ENCODE peak calls at places on chromosome 15, in four cellular contexts. B is endothelial cell of umbilical vein, Z is GM12878, R is K562. Q is an unnamed sample.

GRCh38 chr15:80436511-80437307 is 32.5 kb downstream of the ARNT2 start:
- DNase-seq in B (no peak), R (no peak), Z (no peak), Q (peak; percentile 32)

GRCh38 chr15:81410318-81410753 is 36.3 kb upstream of the TMC3 start:
- DNase-seq in Z (no peak), B (peak; percentile 74), R (no peak), Q (peak; percentile 20)

GRCh38 chr15:66389859-66390382 is 3.2 kb downstream of the MAP2K1 start:
- DNase-seq in B (peak; percentile 28), R (no peak), Z (no peak), Q (no peak)

GRCh38 chr15:101541501-101542292 is 52.2 kb upstream of the PCSK6 start:
- DNase-seq in Z (no peak), B (no peak), R (no peak), Q (no peak)

GRCh38 chr15:38612159-38612863 is 47.7 kb upstream of the RASGRP1 start:
- DNase-seq in Z (no peak), R (no peak), B (no peak), Q (no peak)

GRCh38 chr15:34837246-34838016 is 42.1 kb upstream of the ACTC1 start:
- DNase-seq in B (peak; percentile 48), Z (no peak), R (no peak), Q (no peak)

GRCh38 chr15:52784799-52785671 is 5.1 kb downstream of the ONECUT1 start:
- DNase-seq in R (no peak), B (no peak), Z (no peak), Q (peak; percentile 39)

GRCh38 chr15:79025802-79026201 is 64.8 kb downstream of the RASGRF1 start:
- DNase-seq in Z (no peak), R (no peak), B (no peak), Q (no peak)

GRCh38 chr15:77753238-77753873 is 120.6 kb upstream of the LINGO1 start:
- DNase-seq in B (peak; percentile 15), Z (no peak), R (peak; percentile 67), Q (peak; percentile 4)

GRCh38 chr15:78299302-78300102 is at the start of gene SKIC8:
- DNase-seq in B (peak; percentile 95), Z (peak; percentile 71), R (peak; percentile 92), Q (peak; percentile 92)

GRCh38 chr15:70195808-70196304 is 98.1 kb upstream of the TLE3 start:
- DNase-seq in B (no peak), R (peak; percentile 43), Z (no peak), Q (peak; percentile 67)

GRCh38 chr15:90231028-90232017 is 2.4 kb downstream of the CIB1 start:
- DNase-seq in B (no peak), Z (peak; percentile 32), R (no peak), Q (no peak)

GRCh38 chr15:57667171-57667924 is 39.2 kb upstream of the POLR2M start:
- DNase-seq in R (no peak), Z (no peak), B (peak; percentile 67), Q (peak; percentile 16)

GRCh38 chr15:75025102-75025501 is 1.7 kb downstream of the PPCDC start:
- DNase-seq in B (no peak), R (no peak), Z (no peak), Q (no peak)

GRCh38 chr15:58423858-58424608 is 7.8 kb upstream of the LIPC start:
- DNase-seq in Z (no peak), B (no peak), R (no peak), Q (no peak)

GRCh38 chr15:42491540-42492225 is 742 bp upstream of the ZNF106 start:
- DNase-seq in Z (no peak), R (no peak), B (no peak), Q (peak; percentile 27)

GRCh38 chr15:44458429-44458828 is 31.0 kb downstream of the CTDSPL2 start:
- DNase-seq in R (no peak), Z (no peak), B (no peak), Q (no peak)

GRCh38 chr15:88997531-88997930 is 84.4 kb upstream of the MFGE8 start:
- DNase-seq in B (no peak), R (no peak), Z (no peak), Q (no peak)

GRCh38 chr15:84937144-84937543 is 44.5 kb upstream of the PDE8A start:
- DNase-seq in Z (no peak), B (no peak), R (peak; percentile 37), Q (no peak)

GRCh38 chr15:87736401-87736800 is 520.1 kb downstream of the NTRK3 start:
- DNase-seq in R (no peak), Z (no peak), B (no peak), Q (no peak)

GRCh38 chr15:71182522-71182921 is 67.3 kb downstream of the THSD4 start:
- DNase-seq in B (no peak), R (no peak), Z (no peak), Q (no peak)

GRCh38 chr15:77503240-77503639 is 82.6 kb downstream of the HMG20A start:
- DNase-seq in B (no peak), R (no peak), Z (no peak), Q (no peak)

GRCh38 chr15:31392761-31393401 is 66.2 kb downstream of the KLF13 start:
- DNase-seq in R (no peak), Z (no peak), B (no peak), Q (no peak)

GRCh38 chr15:62128916-62129315 is 36.2 kb downstream of the C2CD4B start:
- DNase-seq in B (no peak), Z (no peak), R (no peak), Q (no peak)

GRCh38 chr15:62125763-62126162 is 39.3 kb downstream of the C2CD4B start:
- DNase-seq in Z (no peak), R (peak; percentile 19), B (peak; percentile 91), Q (peak; percentile 44)

GRCh38 chr15:62124176-62124952 is 40.7 kb downstream of the C2CD4B start:
- DNase-seq in Z (no peak), B (peak; percentile 99), R (no peak), Q (peak; percentile 49)

GRCh38 chr15:62124953-62125263 is 40.2 kb downstream of the C2CD4B start:
- DNase-seq in B (peak; percentile 73), Z (no peak), R (no peak), Q (no peak)

DNA sequence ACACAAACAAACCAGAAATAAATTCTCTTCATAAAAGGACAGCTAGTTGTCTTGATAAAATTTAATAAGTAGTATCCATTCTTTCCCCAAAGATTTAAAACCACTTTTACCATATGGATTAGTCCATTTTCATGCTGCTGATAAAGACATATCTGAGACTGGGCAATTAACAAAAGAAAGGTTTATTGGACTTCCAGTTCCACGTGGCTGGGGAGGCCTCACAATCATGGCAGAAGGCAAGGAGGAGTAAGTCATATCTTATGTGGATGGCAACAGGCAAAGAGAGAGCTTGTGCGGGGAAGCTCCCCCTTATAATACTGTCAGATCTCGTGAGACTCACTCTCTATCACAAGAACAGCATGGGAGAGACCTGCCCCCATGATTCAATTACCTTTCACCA is 38.7 kb downstream of the C2CD4B start:
- DNase-seq in B (no peak), Z (no peak), R (no peak), Q (no peak)
- TF ChIP-seq EZH2 in B (no peak), Z (no peak), R (no peak), Q (no peak)

GRCh38 chr15:55742498-55742926 is 440 bp downstream of the PRTG start:
- DNase-seq in Z (no peak), R (no peak), B (peak; percentile 65), Q (no peak)

GRCh38 chr15:55744026-55744655 is 1.2 kb upstream of the PRTG start:
- DNase-seq in B (no peak), Z (no peak), R (no peak), Q (no peak)

GRCh38 chr15:55741592-55742497 is 1.1 kb downstream of the PRTG start:
- DNase-seq in R (no peak), Z (no peak), B (peak; percentile 30), Q (peak; percentile 10)

GRCh38 chr15:55743615-55743978 is 645 bp upstream of the PRTG start:
- DNase-seq in B (peak; percentile 42), R (no peak), Z (no peak), Q (no peak)

GRCh38 chr15:55742927-55743614 is at the start of gene PRTG:
- DNase-seq in B (peak; percentile 81), R (peak; percentile 37), Z (no peak), Q (peak; percentile 72)
- TF ChIP-seq MYC in B (no peak), R (no peak), Z (no peak), Q (peak; percentile 85)

GRCh38 chr15:76345880-76346665 is 9.5 kb downstream of the ISL2 start:
- DNase-seq in Z (no peak), B (no peak), R (no peak), Q (peak; percentile 61)
- TF ChIP-seq EZH2 in Z (no peak), B (peak; percentile 98), R (no peak), Q (no peak)

GRCh38 chr15:48063411-48063985 is 57.3 kb upstream of the SLC24A5 start:
- DNase-seq in B (no peak), R (no peak), Z (no peak), Q (no peak)

GRCh38 chr15:48062476-48062875 is 58.3 kb upstream of the SLC24A5 start:
- DNase-seq in R (no peak), B (peak; percentile 33), Z (no peak), Q (no peak)

GRCh38 chr15:48064435-48064834 is 56.4 kb upstream of the SLC24A5 start:
- DNase-seq in R (no peak), Z (no peak), B (no peak), Q (no peak)

GRCh38 chr15:48061588-48061987 is 59.2 kb upstream of the SLC24A5 start:
- DNase-seq in R (no peak), B (no peak), Z (no peak), Q (peak; percentile 3)

DNA sequence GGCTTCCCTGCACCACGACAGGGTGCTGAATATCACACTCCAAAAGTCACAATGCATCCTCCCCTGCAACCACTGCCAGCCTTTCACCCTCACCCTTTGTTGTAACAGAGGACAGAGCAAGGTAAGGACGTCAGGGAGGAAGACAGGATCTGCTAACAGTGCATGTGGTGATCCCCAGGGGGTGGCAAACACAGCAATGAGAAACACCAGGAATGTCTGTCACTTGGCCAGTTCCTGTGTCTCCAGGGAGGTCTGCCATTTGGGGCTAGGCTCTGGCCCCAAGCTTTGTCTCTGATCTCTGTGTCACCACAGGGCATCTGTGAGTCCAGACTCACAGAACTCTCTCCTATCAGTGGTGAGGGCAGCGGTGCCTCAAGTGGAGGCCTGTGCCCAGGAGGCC is 54.3 kb upstream of the SLC24A5 start:
- DNase-seq in B (no peak), R (no peak), Z (no peak), Q (no peak)
- TF ChIP-seq MYC in B (no peak), R (no peak), Z (no peak), Q (no peak)

Q was measured in HepG2.